ENCODE peak calls at places on chromosomes 7 and 10, in ten cellular contexts. W is hepatocyte, R is transverse colon, S is coronary artery, F is DND-41, J is osteoblast, E is dorsolateral prefrontal cortex, I is IMR-90, M is heart right ventricle, U is brain microvascular endothelial cell. C is an unnamed sample.

GRCh38 chr7:44603208-44603607 is 3.2 kb upstream of the OGDH start:
- DNase-seq in W (no peak), R (no peak), S (peak), F (no peak), J (no peak), E (no peak), I (no peak), M (no peak), U (no peak), C (no peak)

GRCh38 chr10:54961040-54961439 is 160.0 kb upstream of the PCDH15 start:
- DNase-seq in W (no peak), R (no peak), S (no peak), F (no peak), J (no peak), E (no peak), I (no peak), M (no peak), U (no peak), C (no peak)

GRCh38 chr10:69179743-69180524 is at the start of gene SUPV3L1:
- DNase-seq in W (peak), R (peak), S (peak), F (peak), J (peak), E (peak), I (peak), M (peak), U (peak), C (peak)

GRCh38 chr10:13158401-13158800 is 3.0 kb upstream of the MCM10 start:
- DNase-seq in W (no peak), R (no peak), S (no peak), F (no peak), J (no peak), E (no peak), I (no peak), M (no peak), U (no peak), C (no peak)

GRCh38 chr10:117419921-117420320 is 44.7 kb upstream of the PDZD8 start:
- DNase-seq in W (no peak), R (no peak), S (no peak), F (no peak), J (no peak), E (no peak), I (no peak), M (no peak), U (no peak), C (no peak)

GRCh38 chr7:115679976-115680375 is 350.6 kb downstream of the TFEC start:
- DNase-seq in W (peak), R (peak), S (no peak), F (peak), J (no peak), E (no peak), I (peak), M (no peak), U (peak), C (no peak)

GRCh38 chr10:6168059-6168458 is 34.7 kb upstream of the PFKFB3 start:
- DNase-seq in W (no peak), R (no peak), S (no peak), F (no peak), J (no peak), E (no peak), I (no peak), M (no peak), U (no peak), C (no peak)

GRCh38 chr10:87000491-87000890 is 19.6 kb upstream of the FAM25A start:
- DNase-seq in W (no peak), R (no peak), S (no peak), F (no peak), J (no peak), E (no peak), I (peak), M (no peak), U (no peak), C (no peak)

GRCh38 chr7:132053871-132054270 is 497.4 kb upstream of the PODXL start:
- DNase-seq in W (no peak), R (no peak), S (no peak), F (no peak), J (no peak), E (no peak), I (no peak), M (no peak), U (no peak), C (no peak)

GRCh38 chr7:92988941-92989540 is 128.7 kb downstream of the SAMD9 start:
- DNase-seq in W (no peak), R (no peak), S (no peak), F (no peak), J (no peak), E (no peak), I (peak), M (no peak), U (no peak), C (no peak)

GRCh38 chr7:11702938-11703337 is 129.1 kb downstream of the THSD7A start:
- DNase-seq in W (no peak), R (no peak), S (no peak), F (no peak), J (no peak), E (no peak), I (no peak), M (no peak), U (no peak), C (no peak)

GRCh38 chr7:134013249-134013648 is 113.9 kb upstream of the LRGUK start:
- DNase-seq in W (no peak), R (no peak), S (no peak), F (no peak), J (no peak), E (no peak), I (no peak), M (no peak), U (no peak), C (no peak)

GRCh38 chr7:134255814-134256213 is 60.9 kb downstream of the SLC35B4 start:
- DNase-seq in W (no peak), R (no peak), S (no peak), F (no peak), J (no peak), E (no peak), I (no peak), M (no peak), U (no peak), C (no peak)

GRCh38 chr7:5450549-5451327 is 27.1 kb upstream of the TNRC18 start:
- DNase-seq in W (peak), R (peak), S (no peak), F (peak), J (peak), E (peak), I (peak), M (peak), U (peak), C (peak)

GRCh38 chr7:130875901-130876300 is 141.9 kb upstream of the KLF14 start:
- DNase-seq in W (no peak), R (no peak), S (no peak), F (no peak), J (no peak), E (no peak), I (peak), M (no peak), U (no peak), C (no peak)

GRCh38 chr7:137169282-137169698 is 174.2 kb downstream of the PTN start:
- DNase-seq in W (peak), R (peak), S (no peak), F (no peak), J (no peak), E (peak), I (peak), M (peak), U (peak), C (no peak)

GRCh38 chr7:5420108-5420840 is 3.4 kb downstream of the TNRC18 start:
- DNase-seq in W (no peak), R (no peak), S (no peak), F (no peak), J (peak), E (no peak), I (no peak), M (no peak), U (no peak), C (no peak)

GRCh38 chr7:36287371-36288241 is 102.1 kb upstream of the ANLN start:
- DNase-seq in W (no peak), R (no peak), S (no peak), F (peak), J (peak), E (no peak), I (no peak), M (no peak), U (no peak), C (no peak)

GRCh38 chr7:7564323-7564780 is 2.3 kb upstream of the MIOS start:
- DNase-seq in W (peak), R (no peak), S (no peak), F (no peak), J (peak), E (no peak), I (peak), M (no peak), U (peak), C (no peak)

GRCh38 chr7:103710247-103710646 is 264.2 kb upstream of the SLC26A5 start:
- DNase-seq in W (no peak), R (no peak), S (no peak), F (no peak), J (peak), E (no peak), I (peak), M (no peak), U (peak), C (no peak)

GRCh38 chr7:47561715-47562446 is 20.0 kb downstream of the TNS3 start:
- DNase-seq in W (no peak), R (no peak), S (no peak), F (no peak), J (no peak), E (no peak), I (no peak), M (no peak), U (no peak), C (no peak)

GRCh38 chr10:122878799-122879338 is 512 bp downstream of the FAM24B start:
- DNase-seq in W (no peak), R (peak), S (no peak), F (no peak), J (peak), E (no peak), I (no peak), M (no peak), U (no peak), C (no peak)

GRCh38 chr10:35335718-35336083 is 608 bp upstream of the CCNY start:
- DNase-seq in W (peak), R (peak), S (no peak), F (peak), J (no peak), E (no peak), I (no peak), M (no peak), U (no peak), C (peak)

GRCh38 chr7:17716816-17717215 is 223.5 kb downstream of the SNX13 start:
- DNase-seq in W (no peak), R (no peak), S (no peak), F (no peak), J (no peak), E (no peak), I (no peak), M (no peak), U (no peak), C (no peak)

GRCh38 chr10:74282151-74282852 is 131.3 kb downstream of the ADK start:
- DNase-seq in W (no peak), R (no peak), S (no peak), F (no peak), J (no peak), E (no peak), I (peak), M (no peak), U (no peak), C (no peak)

GRCh38 chr10:132466520-132467463 is 69.8 kb downstream of the PWWP2B start:
- DNase-seq in W (no peak), R (no peak), S (no peak), F (no peak), J (peak), E (no peak), I (no peak), M (no peak), U (no peak), C (no peak)

GRCh38 chr10:75401569-75402485 is at the start of gene ZNF503:
- DNase-seq in W (peak), R (peak), S (peak), F (no peak), J (peak), E (peak), I (peak), M (peak), U (peak), C (no peak)
- TF ChIP-seq CTCF in W (peak), R (peak), S (peak), F (no peak), J (peak), E (peak), I (peak), M (peak), U (peak), C (no peak)

GRCh38 chr7:158432369-158433270 is 155.0 kb downstream of the PTPRN2 start:
- DNase-seq in W (peak), R (peak), S (no peak), F (peak), J (no peak), E (no peak), I (no peak), M (no peak), U (peak), C (no peak)
- H3K27ac ChIP-seq in W (peak), R (peak), S (no peak), F (no peak), J (no peak), E (no peak), I (no peak), M (no peak), U (peak), C (no peak)

DNA sequence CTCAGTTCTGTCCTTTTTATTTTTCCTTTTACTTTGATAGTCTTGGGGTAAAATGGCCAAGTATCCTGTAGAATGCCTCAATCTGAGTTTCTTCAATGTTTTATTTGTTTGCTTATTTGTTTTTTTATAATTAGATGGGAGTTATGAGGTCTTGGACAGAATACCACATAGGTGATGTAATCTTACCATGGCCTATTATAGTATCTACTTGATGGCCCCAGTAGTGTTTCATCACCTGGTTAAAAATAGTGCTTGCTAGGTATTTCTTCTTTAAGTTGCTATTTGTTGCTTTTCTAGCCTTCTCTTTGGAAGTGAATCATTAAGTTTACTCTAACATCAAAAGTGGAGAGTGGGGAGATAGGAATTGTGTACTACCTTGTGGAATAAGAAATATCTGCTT is 1020.0 kb upstream of the KCND2 start:
- DNase-seq in W (no peak), R (no peak), S (no peak), F (no peak), J (no peak), E (no peak), I (no peak), M (no peak), U (no peak), C (no peak)
- TF ChIP-seq CTCF in W (no peak), R (no peak), S (no peak), F (no peak), J (no peak), E (no peak), I (no peak), M (no peak), U (no peak), C (no peak)

DNA sequence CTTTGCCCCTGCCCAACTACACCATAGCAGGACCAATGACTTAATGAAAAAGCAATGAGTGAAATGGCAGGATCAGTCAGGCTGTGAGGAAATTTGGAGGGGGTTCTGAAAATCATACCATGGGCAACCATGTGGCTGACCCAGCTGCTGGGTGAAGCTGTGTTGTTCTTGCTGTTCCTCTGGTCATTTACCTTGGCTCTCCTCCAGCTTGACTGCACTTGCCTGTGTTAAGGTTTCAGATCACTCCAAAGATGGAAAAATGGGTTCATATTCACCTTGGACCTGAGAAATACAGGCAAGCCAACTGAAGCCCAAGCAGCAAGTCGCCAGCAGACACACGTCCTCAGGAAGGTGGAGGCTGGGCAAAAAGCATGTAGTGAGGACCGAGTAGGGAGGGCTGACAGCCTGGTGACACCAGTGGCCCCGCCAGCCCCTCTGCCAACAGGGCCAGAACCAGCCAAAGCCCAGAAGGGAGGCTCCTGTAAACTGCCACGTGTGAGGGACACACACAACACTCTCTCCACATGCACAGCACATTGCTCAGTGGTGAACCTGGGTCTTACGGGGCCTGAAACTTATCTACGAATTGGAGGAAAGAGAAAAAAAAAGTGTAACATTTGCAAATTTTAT is 40.1 kb downstream of the PARP12 start:
- DNase-seq in W (no peak), R (no peak), S (no peak), F (no peak), J (no peak), E (no peak), I (peak), M (no peak), U (no peak), C (no peak)
- H3K27ac ChIP-seq in W (no peak), R (no peak), S (no peak), F (no peak), J (no peak), E (no peak), I (no peak), M (no peak), U (no peak), C (no peak)

DNA sequence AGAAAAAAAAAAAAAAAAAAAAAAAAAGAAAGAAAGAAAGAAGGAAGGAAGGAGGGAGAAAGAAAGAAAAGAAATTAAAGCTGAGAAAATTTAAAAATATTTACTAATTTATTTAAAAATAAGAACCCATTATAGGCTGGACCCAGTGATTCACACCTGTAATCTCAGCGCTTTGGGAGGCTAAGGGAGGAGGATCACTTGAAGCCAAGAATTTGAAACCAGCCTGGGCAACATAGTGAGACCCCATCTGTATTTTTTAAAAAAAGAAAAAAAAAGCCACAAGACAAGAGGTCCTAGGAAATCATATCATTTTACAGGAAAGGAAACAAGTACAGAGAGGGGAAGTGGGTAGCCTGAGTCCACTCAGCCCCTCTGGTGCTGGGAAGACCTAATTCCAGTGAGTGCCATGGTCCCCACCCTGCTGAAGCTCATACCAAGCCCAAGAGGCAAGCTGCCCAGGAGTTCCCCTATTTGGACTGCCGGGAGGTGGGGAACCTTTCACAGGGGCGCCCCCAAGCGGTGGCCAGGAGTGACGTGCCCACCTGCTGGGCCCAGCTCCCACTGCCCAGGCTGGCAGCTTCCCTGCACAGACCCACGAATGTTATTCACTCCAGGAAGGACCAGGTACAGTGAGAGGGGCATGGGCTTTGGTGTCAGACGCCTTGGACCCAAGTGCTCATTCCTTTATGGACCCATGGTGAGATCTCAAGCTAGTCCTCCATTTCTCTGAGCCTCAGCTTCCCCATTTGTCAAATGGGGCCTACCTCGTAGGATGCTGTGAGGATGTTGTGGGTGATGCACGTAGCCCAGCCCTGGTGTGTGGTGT is 133.6 kb downstream of the ZMIZ1 start:
- DNase-seq in W (peak), R (peak), S (no peak), F (peak), J (peak), E (no peak), I (peak), M (no peak), U (no peak), C (no peak)
- TF ChIP-seq CTCF in W (peak), R (peak), S (no peak), F (peak), J (peak), E (peak), I (peak), M (peak), U (peak), C (peak)

GRCh38 chr7:117679120-117679519 is 194.1 kb downstream of the CTTNBP2 start:
- DNase-seq in W (no peak), R (no peak), S (no peak), F (no peak), J (no peak), E (no peak), I (no peak), M (no peak), U (no peak), C (no peak)

GRCh38 chr7:117688126-117688525 is 185.1 kb downstream of the CTTNBP2 start:
- DNase-seq in W (no peak), R (no peak), S (no peak), F (no peak), J (peak), E (no peak), I (no peak), M (no peak), U (no peak), C (no peak)

GRCh38 chr7:117686311-117686935 is 186.8 kb downstream of the CTTNBP2 start:
- DNase-seq in W (no peak), R (no peak), S (no peak), F (no peak), J (no peak), E (no peak), I (no peak), M (no peak), U (no peak), C (no peak)

GRCh38 chr7:117683736-117684135 is 189.5 kb downstream of the CTTNBP2 start:
- DNase-seq in W (no peak), R (no peak), S (no peak), F (no peak), J (no peak), E (no peak), I (peak), M (no peak), U (no peak), C (no peak)

GRCh38 chr7:117682681-117683385 is 190.4 kb downstream of the CTTNBP2 start:
- DNase-seq in W (peak), R (peak), S (no peak), F (no peak), J (no peak), E (no peak), I (peak), M (no peak), U (no peak), C (no peak)
- H3K27ac ChIP-seq in W (peak), R (peak), S (no peak), F (no peak), J (no peak), E (no peak), I (no peak), M (no peak), U (no peak), C (no peak)

DNA sequence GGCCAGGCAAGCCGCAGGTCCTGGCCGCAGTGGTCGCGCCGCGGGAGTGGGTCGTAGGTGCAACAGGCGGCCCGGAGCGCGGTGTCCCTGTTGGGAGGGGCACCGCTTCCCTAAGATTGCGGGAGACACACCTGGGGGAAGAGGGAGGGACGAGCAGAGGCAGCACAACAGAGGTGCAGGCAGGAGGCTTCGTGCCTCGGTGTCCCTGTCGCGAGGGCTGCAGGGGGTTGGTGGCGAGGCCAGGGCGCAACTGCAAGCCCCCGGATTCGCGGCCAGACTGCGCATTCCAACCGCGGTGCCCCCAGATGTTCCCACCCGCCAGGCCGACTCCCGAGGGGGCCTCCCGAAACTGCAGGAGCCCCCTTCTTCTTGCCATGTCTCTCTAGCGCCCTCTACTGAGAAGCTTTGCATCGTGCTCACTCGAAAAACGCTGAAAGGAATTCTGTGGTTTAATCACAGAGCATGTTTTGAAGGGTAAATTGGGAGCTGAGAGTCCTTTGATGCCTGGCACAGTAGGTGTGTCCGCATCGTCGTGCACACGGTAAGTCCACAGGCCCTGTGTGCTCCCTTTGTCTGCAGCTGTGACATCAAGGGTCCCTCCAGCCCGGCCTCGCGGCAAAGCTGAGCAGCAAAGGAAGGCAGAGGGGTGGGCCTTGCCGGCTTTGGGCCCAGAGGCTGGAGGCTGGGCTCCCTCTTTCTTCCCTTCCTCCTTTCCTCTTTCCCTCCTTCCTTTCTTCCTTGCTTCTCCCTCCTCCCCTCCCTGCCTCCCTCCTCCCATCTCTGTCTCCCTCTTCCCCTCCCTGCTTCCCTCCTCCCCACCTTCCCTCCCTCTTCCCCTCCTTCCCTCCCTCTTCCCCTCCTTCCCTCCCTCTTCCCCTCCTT is 6.2 kb upstream of the MBL2 start:
- DNase-seq in W (no peak), R (no peak), S (no peak), F (no peak), J (peak), E (no peak), I (peak), M (no peak), U (peak), C (no peak)
- TF ChIP-seq CTCF in W (peak), R (no peak), S (no peak), F (peak), J (peak), E (peak), I (peak), M (peak), U (peak), C (no peak)